ENCODE peak calls at places on chromosomes 12 and 14, in eight cellular contexts. D is K562, O is A549, Q is GM12878, G is SK-N-SH, F is H1, T is HepG2, S is endothelial cell of umbilical vein. Y is an unnamed sample.

GRCh38 chr12:91381309-91381804 is 198.7 kb upstream of the DCN start:
- DNase-seq in D (no peak), O (peak), Q (peak), G (peak), F (peak), T (no peak), S (peak), Y (no peak)

GRCh38 chr12:3150820-3151590 is 73.8 kb downstream of the TSPAN9 start:
- DNase-seq in D (no peak), O (no peak), Q (no peak), G (peak), F (no peak), T (no peak), S (peak), Y (no peak)

GRCh38 chr12:59823535-59823934 is 227.7 kb downstream of the SLC16A7 start:
- DNase-seq in D (no peak), O (no peak), Q (no peak), G (no peak), F (no peak), T (no peak), S (no peak), Y (no peak)

GRCh38 chr12:2813573-2814185 is 1.2 kb downstream of the ITFG2 start:
- DNase-seq in D (peak), O (peak), Q (no peak), G (peak), F (no peak), T (peak), S (peak), Y (peak)

GRCh38 chr12:88639361-88639760 is 59.1 kb upstream of the KITLG start:
- DNase-seq in D (no peak), O (no peak), Q (no peak), G (no peak), F (no peak), T (no peak), S (no peak), Y (no peak)

GRCh38 chr12:86230516-86231146 is 25.6 kb downstream of the MGAT4C start:
- DNase-seq in D (no peak), O (peak), Q (no peak), G (no peak), F (no peak), T (no peak), S (peak), Y (no peak)

GRCh38 chr12:120093592-120094355 is 22.8 kb downstream of the RAB35 start:
- DNase-seq in D (peak), O (no peak), Q (no peak), G (peak), F (no peak), T (no peak), S (no peak), Y (peak)

GRCh38 chr12:2212971-2213869 is 160.4 kb downstream of the CACNA1C start:
- DNase-seq in D (no peak), O (no peak), Q (no peak), G (peak), F (no peak), T (no peak), S (no peak), Y (no peak)

GRCh38 chr14:33120341-33120740 is 181.7 kb downstream of the NPAS3 start:
- DNase-seq in D (no peak), O (no peak), Q (no peak), G (no peak), F (no peak), T (no peak), S (no peak), Y (no peak)

GRCh38 chr12:128817115-128818015 is 6.4 kb downstream of the SLC15A4 start:
- DNase-seq in D (peak), O (no peak), Q (peak), G (peak), F (no peak), T (no peak), S (no peak), Y (no peak)

GRCh38 chr12:42094277-42094676 is 50.4 kb downstream of the GXYLT1 start:
- DNase-seq in D (peak), O (peak), Q (no peak), G (no peak), F (no peak), T (no peak), S (peak), Y (peak)

GRCh38 chr12:62774794-62775193 is 160.2 kb downstream of the PPM1H start:
- DNase-seq in D (no peak), O (no peak), Q (no peak), G (no peak), F (no peak), T (no peak), S (no peak), Y (peak)

GRCh38 chr14:92499216-92499615 is 14.4 kb upstream of the RIN3 start:
- DNase-seq in D (no peak), O (no peak), Q (no peak), G (no peak), F (no peak), T (no peak), S (no peak), Y (no peak)

GRCh38 chr12:65615091-65615490 is 209.2 kb upstream of the HMGA2 start:
- DNase-seq in D (no peak), O (no peak), Q (no peak), G (no peak), F (no peak), T (no peak), S (no peak), Y (no peak)

GRCh38 chr14:103247169-103247606 is 86.8 kb upstream of the EIF5 start:
- DNase-seq in D (no peak), O (no peak), Q (no peak), G (no peak), F (no peak), T (no peak), S (peak), Y (no peak)

GRCh38 chr14:101821528-101821927 is 60.0 kb downstream of the PPP2R5C start:
- DNase-seq in D (no peak), O (no peak), Q (no peak), G (no peak), F (no peak), T (no peak), S (no peak), Y (peak)

GRCh38 chr14:92696356-92696755 is 52.1 kb downstream of the LGMN start:
- DNase-seq in D (no peak), O (no peak), Q (no peak), G (no peak), F (no peak), T (no peak), S (no peak), Y (peak)

GRCh38 chr12:79407671-79408622 is 282.8 kb downstream of the PAWR start:
- DNase-seq in D (peak), O (peak), Q (peak), G (no peak), F (peak), T (peak), S (peak), Y (peak)

GRCh38 chr12:65948320-65949008 is 124.2 kb downstream of the HMGA2 start:
- DNase-seq in D (no peak), O (peak), Q (no peak), G (no peak), F (no peak), T (no peak), S (peak), Y (no peak)

GRCh38 chr12:4763549-4763948 is 43.3 kb downstream of the GALNT8 start:
- DNase-seq in D (peak), O (peak), Q (no peak), G (peak), F (peak), T (peak), S (no peak), Y (no peak)
- TF ChIP-seq MAX in D (no peak), O (no peak), Q (no peak), G (no peak), F (peak), T (no peak), S (no peak), Y (no peak)

GRCh38 chr14:100644383-100644782 is 57.2 kb upstream of the BEGAIN start:
- DNase-seq in D (peak), O (no peak), Q (no peak), G (peak), F (no peak), T (no peak), S (peak), Y (peak)

GRCh38 chr14:100648474-100649172 is 61.4 kb upstream of the BEGAIN start:
- DNase-seq in D (no peak), O (no peak), Q (no peak), G (no peak), F (no peak), T (no peak), S (no peak), Y (no peak)

GRCh38 chr14:100645986-100646314 is 58.7 kb upstream of the BEGAIN start:
- DNase-seq in D (no peak), O (no peak), Q (no peak), G (no peak), F (no peak), T (no peak), S (no peak), Y (no peak)

GRCh38 chr14:100644784-100645183 is 57.6 kb upstream of the BEGAIN start:
- DNase-seq in D (peak), O (no peak), Q (no peak), G (no peak), F (no peak), T (no peak), S (no peak), Y (peak)

GRCh38 chr14:100645200-100645985 is 58.2 kb upstream of the BEGAIN start:
- DNase-seq in D (peak), O (peak), Q (peak), G (peak), F (peak), T (peak), S (peak), Y (peak)
- H3K4me3 ChIP-seq in D (no peak), O (no peak), Q (no peak), G (no peak), F (no peak), T (no peak), S (no peak), Y (peak)

GRCh38 chr12:81835783-81836182 is 76.6 kb upstream of the PPFIA2 start:
- DNase-seq in D (no peak), O (no peak), Q (no peak), G (no peak), F (no peak), T (no peak), S (no peak), Y (no peak)
- TF ChIP-seq CTCF in D (no peak), O (no peak), Q (no peak), G (no peak), F (no peak), T (no peak), S (no peak), Y (no peak)

DNA sequence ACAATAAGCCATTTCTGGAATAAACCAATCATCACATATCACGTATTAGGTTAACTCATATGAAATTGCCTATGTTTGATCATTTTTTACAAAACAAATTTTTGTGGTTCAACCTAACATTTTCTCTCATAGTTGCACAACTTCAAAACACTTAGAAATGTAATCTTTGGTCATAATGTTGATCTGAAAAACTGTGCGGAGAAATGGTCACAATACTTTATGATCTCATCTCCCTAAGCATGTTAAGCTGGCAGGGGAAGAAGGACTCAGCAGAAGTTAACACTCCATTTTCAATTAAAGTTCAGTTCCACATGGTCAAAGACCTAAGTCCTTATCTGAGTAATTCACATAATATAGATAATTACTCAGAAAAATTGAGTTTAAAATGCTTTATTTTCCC is 194.8 kb downstream of the CAPZA3 start:
- DNase-seq in D (no peak), O (no peak), Q (no peak), G (no peak), F (no peak), T (no peak), S (no peak), Y (no peak)
- TF ChIP-seq MAX in D (no peak), O (no peak), Q (no peak), G (no peak), F (no peak), T (no peak), S (no peak), Y (no peak)

GRCh38 chr12:113222730-113223531 is 1.7 kb downstream of the TPCN1 start:
- DNase-seq in D (no peak), O (peak), Q (no peak), G (no peak), F (no peak), T (peak), S (peak), Y (peak)
- H3K4me3 ChIP-seq in D (peak), O (peak), Q (peak), G (peak), F (no peak), T (peak), S (peak), Y (peak)

GRCh38 chr14:94127330-94127729 is 2.1 kb downstream of the IFI27L2 start:
- DNase-seq in D (no peak), O (no peak), Q (no peak), G (no peak), F (no peak), T (no peak), S (no peak), Y (no peak)

GRCh38 chr14:94126800-94127199 is 2.6 kb downstream of the IFI27L2 start:
- DNase-seq in D (no peak), O (no peak), Q (no peak), G (no peak), F (no peak), T (no peak), S (no peak), Y (no peak)

GRCh38 chr14:94128216-94128839 is 1.1 kb downstream of the IFI27L2 start:
- DNase-seq in D (no peak), O (no peak), Q (no peak), G (no peak), F (no peak), T (no peak), S (no peak), Y (no peak)

GRCh38 chr14:94129758-94130414 is 482 bp upstream of the IFI27L2 start:
- DNase-seq in D (peak), O (peak), Q (no peak), G (peak), F (no peak), T (no peak), S (peak), Y (peak)

GRCh38 chr14:94129111-94129757 is at the start of gene IFI27L2:
- DNase-seq in D (peak), O (peak), Q (no peak), G (peak), F (peak), T (peak), S (peak), Y (peak)
- TF ChIP-seq CTCF in D (no peak), O (no peak), Q (peak), G (peak), F (peak), T (peak), S (peak), Y (no peak)

DNA sequence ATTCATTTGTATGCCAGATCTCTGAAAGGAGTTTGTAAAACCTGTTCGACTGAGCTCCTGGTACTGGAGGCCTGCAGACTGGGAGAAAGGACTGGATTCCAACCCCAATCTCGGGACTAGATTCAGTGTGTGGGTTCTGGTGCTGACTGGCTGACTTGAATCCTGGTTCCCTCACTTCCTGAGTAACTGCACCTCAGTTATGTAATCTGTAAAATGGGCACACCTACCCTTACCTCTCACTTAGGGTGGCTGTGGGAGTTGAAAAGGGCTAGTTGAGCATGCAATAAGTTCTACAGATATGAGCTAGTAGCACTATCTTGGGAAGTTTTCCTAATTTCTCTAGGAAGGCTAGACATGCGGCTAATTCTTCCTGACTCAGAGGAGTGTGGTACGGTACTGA is 621.3 kb upstream of the TBX3 start:
- DNase-seq in D (no peak), O (no peak), Q (no peak), G (no peak), F (no peak), T (no peak), S (no peak), Y (no peak)
- TF ChIP-seq MAX in D (no peak), O (no peak), Q (no peak), G (no peak), F (no peak), T (no peak), S (no peak), Y (no peak)

DNA sequence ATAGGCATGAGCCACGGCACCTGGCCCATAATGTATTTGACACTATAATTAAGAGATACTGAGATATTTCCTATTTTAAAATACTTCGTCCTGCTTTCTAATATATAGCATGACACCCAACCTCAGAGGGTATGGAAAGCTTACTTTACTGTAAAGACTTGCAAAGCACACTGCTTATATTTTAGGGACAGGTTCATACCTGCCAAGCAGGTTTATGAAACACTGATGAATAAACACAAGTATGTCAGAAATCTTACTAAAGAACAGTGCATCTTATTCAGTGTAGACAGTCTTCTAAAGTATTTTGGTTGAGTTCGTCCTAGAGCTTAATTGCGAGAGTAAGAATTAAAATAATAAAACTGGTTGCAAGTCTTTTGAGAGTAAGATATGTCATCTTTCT is 65.4 kb downstream of the PPFIBP1 start:
- DNase-seq in D (no peak), O (no peak), Q (no peak), G (no peak), F (no peak), T (no peak), S (no peak), Y (no peak)
- H3K4me3 ChIP-seq in D (no peak), O (no peak), Q (no peak), G (no peak), F (no peak), T (no peak), S (no peak), Y (no peak)

DNA sequence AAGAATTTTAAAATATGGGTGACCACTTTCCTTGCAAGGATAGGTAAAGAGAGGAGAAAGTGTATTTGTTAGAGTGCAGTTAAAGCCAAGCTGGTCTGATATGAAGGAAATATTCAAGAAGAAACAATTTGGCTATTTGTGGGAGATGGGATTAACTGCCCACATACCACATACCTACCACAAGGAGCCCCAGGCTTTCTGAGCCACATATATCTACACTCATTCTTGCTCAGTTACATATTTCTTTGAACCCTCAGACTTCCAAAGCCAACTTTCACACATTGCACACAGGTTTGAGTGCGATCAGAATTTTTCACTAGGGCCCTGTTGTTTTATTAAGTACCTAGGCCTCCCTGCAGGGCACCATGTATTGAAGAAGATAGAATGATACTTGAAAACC is 330.2 kb downstream of the ZFP36L1 start:
- DNase-seq in D (no peak), O (peak), Q (no peak), G (no peak), F (no peak), T (no peak), S (no peak), Y (no peak)
- TF ChIP-seq CTCF in D (no peak), O (no peak), Q (no peak), G (peak), F (peak), T (no peak), S (no peak), Y (no peak)

GRCh38 chr12:25585662-25586061 is 32.6 kb upstream of the LMNTD1 start:
- DNase-seq in D (no peak), O (no peak), Q (no peak), G (no peak), F (no peak), T (no peak), S (no peak), Y (no peak)
- TF ChIP-seq MAX in D (no peak), O (no peak), Q (no peak), G (no peak), F (no peak), T (no peak), S (no peak), Y (no peak)

Y was measured in NB4.